ENCODE peak calls at places on chromosome 2, in nine cellular contexts. F, V, Z, U, R, N, S, H and C are unnamed samples.

GRCh38 chr2:17918789-17919188 is 40.3 kb downstream of the KCNS3 start:
- DNase-seq in Z (no peak), N (no peak), H (no peak), S (no peak), R (no peak), F (no peak), U (peak; percentile 73), V (no peak), C (no peak)

GRCh38 chr2:51290725-51291124 is 258.8 kb upstream of the NRXN1 start:
- DNase-seq in H (no peak), N (no peak), S (peak; percentile 9), Z (no peak), V (no peak), R (no peak), U (no peak), F (no peak), C (no peak)

GRCh38 chr2:102273619-102274211 is 37.6 kb upstream of the IL1RL1 start:
- DNase-seq in R (no peak), N (no peak), Z (no peak), F (no peak), V (no peak), H (no peak), S (peak; percentile 54), U (no peak), C (no peak)

GRCh38 chr2:64143154-64144056 is 815 bp downstream of the PELI1 start:
- DNase-seq in U (peak; percentile 52), H (no peak), N (peak; percentile 73), R (no peak), Z (no peak), V (no peak), S (peak; percentile 65), F (no peak), C (peak; percentile 25)

GRCh38 chr2:125471963-125472362 is 1184.0 kb upstream of the GYPC start:
- DNase-seq in Z (peak; percentile 78), U (peak; percentile 69), N (no peak), H (no peak), R (no peak), F (no peak), S (no peak), V (no peak), C (no peak)

GRCh38 chr2:96138146-96139145 is at the start of gene ASTL:
- DNase-seq in Z (no peak), U (peak; percentile 75), V (no peak), H (no peak), F (no peak), S (peak; percentile 55), N (peak; percentile 61), R (no peak), C (no peak)

GRCh38 chr2:3470166-3470651 is 49.1 kb downstream of the ADI1 start:
- DNase-seq in N (peak; percentile 95), S (peak; percentile 90), H (peak; percentile 41), R (no peak), U (no peak), Z (no peak), F (peak; percentile 94), V (peak; percentile 84), C (peak; percentile 86)

GRCh38 chr2:95345415-95346235 is 48.5 kb downstream of the KCNIP3 start:
- DNase-seq in F (peak; percentile 86), Z (peak; percentile 43), U (peak; percentile 76), N (peak; percentile 96), R (peak; percentile 60), H (peak; percentile 52), V (peak; percentile 87), S (peak; percentile 96), C (peak; percentile 77)

DNA sequence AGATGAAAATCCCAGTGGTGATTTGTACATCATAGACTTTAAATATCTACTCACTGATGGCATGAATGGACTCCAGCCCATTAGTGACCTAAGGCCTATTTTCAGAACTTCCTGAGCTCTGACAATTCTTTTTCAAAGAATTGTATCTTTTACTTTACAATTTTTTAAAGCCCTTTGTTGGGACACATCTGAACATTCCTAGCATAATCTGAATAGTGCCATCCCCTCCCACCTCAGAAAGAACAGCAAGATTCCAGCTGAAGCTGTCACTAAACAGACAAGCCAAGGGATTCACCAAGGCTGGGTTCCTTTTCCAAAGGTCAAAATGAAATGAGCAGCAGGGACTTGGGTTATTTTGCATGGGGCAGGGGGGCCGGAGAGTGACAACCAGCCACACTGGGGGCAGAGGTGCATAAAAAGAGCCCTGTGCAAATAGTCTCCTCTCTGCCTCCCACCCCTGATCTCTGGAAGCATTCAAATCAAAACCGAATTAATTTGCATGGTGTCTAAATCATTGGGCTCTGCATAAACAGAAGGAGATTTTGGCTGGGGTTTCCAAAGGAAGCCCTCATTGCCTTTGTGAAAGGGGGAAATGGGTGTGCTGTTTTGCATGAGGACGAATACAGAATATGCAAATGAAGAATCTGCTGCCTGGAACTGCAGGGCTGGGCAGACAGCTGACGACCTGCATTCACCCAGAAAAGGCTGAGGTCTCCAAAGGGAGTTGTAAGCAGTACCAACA is 17.2 kb downstream of the EPHA4 start:
- DNase-seq in U (peak; percentile 82), V (no peak), R (no peak), H (no peak), F (no peak), Z (no peak), N (no peak), S (peak; percentile 44), C (no peak)
- H3K4me3 ChIP-seq in U (no peak overlapping the region), V (peak overlapping the region; percentile 45), R (no peak overlapping the region), H (no peak overlapping the region), F (no peak overlapping the region), Z (no peak overlapping the region), N (peak overlapping the region; percentile 17), S (no peak overlapping the region), C (no peak overlapping the region)

GRCh38 chr2:130755234-130756040 is at the start of gene AMER3:
- DNase-seq in R (no peak), H (no peak), U (peak; percentile 80), F (no peak), S (no peak), N (no peak), Z (no peak), V (no peak), C (no peak)

GRCh38 chr2:130759906-130760753 is 4.8 kb downstream of the AMER3 start:
- DNase-seq in R (no peak), Z (no peak), H (no peak), F (no peak), V (no peak), U (no peak), N (peak; percentile 70), S (no peak), C (no peak)

GRCh38 chr2:130754811-130755210 is 529 bp upstream of the AMER3 start:
- DNase-seq in F (no peak), U (no peak), R (no peak), H (no peak), S (no peak), Z (no peak), V (no peak), N (no peak), C (no peak)

GRCh38 chr2:130756721-130757195 is 1.4 kb downstream of the AMER3 start:
- DNase-seq in V (no peak), Z (no peak), F (no peak), N (no peak), S (no peak), U (no peak), H (no peak), R (no peak), C (no peak)

GRCh38 chr2:130756041-130756720 is 841 bp downstream of the AMER3 start:
- DNase-seq in U (peak; percentile 77), R (no peak), Z (no peak), H (no peak), N (no peak), S (peak; percentile 10), F (no peak), V (no peak), C (no peak)
- H3K4me3 ChIP-seq in U (peak overlapping the region; percentile 58), R (no peak overlapping the region), Z (peak overlapping the region; percentile 80), H (no peak overlapping the region), N (peak overlapping the region; percentile 47), S (no peak overlapping the region), F (peak overlapping the region; percentile 21), V (peak overlapping the region; percentile 44), C (peak overlapping the region; percentile 39)

GRCh38 chr2:176090870-176091269 is 1.7 kb upstream of the HOXD13 start:
- DNase-seq in N (no peak), F (no peak), U (no peak), S (no peak), H (no peak), Z (no peak), V (no peak), R (no peak), C (no peak)

GRCh38 chr2:176093889-176094232 is 1.3 kb downstream of the HOXD13 start:
- DNase-seq in N (no peak), F (no peak), V (no peak), S (no peak), R (no peak), U (no peak), Z (no peak), H (no peak), C (no peak)

GRCh38 chr2:176091329-176092258 is 927 bp upstream of the HOXD13 start:
- DNase-seq in N (no peak), U (peak; percentile 37), Z (no peak), H (no peak), S (no peak), R (no peak), V (no peak), F (no peak), C (no peak)

GRCh38 chr2:176093145-176093888 is 796 bp downstream of the HOXD13 start:
- DNase-seq in N (no peak), V (no peak), H (no peak), S (peak; percentile 82), U (peak; percentile 48), Z (no peak), F (no peak), R (no peak), C (no peak)

DNA sequence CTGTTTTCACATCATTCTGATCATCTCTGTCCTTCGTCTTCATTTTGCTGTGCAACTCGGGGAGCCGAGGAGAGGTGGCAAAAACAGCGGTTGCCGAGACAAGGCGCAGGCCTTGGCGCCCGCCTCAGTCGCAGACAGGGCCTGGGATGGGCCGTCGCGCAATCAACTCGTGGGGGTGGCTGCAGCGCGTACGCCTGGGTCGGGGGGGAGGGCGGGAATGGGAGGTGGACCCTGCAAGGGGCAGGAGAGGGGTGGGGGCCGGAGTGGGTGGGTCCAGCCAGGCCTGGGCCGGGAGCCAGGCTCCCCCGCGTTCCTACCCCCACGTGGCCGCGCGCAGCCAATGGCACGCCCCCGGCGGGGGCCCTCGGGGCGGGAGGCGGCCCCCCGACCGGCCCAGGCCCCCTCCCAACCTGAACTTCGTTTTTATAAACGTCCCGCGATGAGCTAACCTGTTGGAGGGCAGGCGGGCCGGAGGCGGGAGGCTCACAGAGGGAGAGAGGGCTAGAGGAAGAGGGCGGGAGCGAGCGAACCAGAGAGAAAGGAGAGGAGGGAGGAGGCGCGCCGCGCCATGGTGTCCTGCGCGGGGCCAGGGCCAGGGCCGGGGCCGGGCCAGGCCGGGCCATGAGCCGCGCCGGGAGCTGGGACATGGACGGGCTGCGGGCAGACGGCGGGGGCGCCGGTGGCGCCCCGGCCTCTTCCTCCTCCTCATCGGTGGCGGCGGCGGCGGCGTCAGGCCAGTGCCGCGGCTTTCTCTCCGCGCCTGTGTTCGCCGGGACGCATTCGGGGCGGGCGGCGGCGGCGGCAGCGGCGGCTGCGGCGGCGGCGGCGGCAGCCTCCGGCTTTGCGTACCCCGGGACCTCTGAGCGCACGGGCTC is at the start of gene HOXD13:
- DNase-seq in S (peak; percentile 67), V (no peak), R (no peak), F (no peak), H (no peak), U (peak; percentile 77), Z (no peak), N (no peak), C (peak; percentile 81)
- H3K4me3 ChIP-seq in S (peak within 1 kb of the TSS; percentile 21), V (peak within 1 kb of the TSS; percentile 51), R (no peak within 1 kb of the TSS), F (no peak within 1 kb of the TSS), H (peak within 1 kb of the TSS; percentile 42), U (no peak within 1 kb of the TSS), Z (peak within 1 kb of the TSS; percentile 5), N (peak within 1 kb of the TSS; percentile 18), C (peak within 1 kb of the TSS; percentile 42)

DNA sequence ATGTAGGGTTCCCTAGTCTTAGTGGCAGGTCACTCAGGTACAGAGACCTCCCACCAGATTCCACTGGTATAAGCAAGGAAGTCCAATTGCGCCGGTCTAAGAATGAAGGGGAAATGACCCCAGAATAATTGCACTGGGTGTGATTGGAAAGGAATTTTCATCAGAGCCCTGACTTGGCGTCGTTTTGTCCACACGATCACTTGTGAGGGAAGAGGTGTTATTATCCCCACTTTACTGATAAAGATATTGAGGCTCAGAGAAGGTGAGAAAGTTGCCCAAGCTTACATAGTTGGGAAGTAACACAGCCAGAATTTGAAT is 61.5 kb downstream of the CIB4 start:
- DNase-seq in H (no peak), V (no peak), F (no peak), Z (no peak), S (no peak), U (no peak), N (no peak), R (no peak), C (no peak)
- H3K4me3 ChIP-seq in H (no peak overlapping the region), V (no peak overlapping the region), F (no peak overlapping the region), Z (no peak overlapping the region), S (no peak overlapping the region), U (no peak overlapping the region), N (no peak overlapping the region), R (no peak overlapping the region), C (no peak overlapping the region)